ENCODE peak calls at places on chromosomes 5 and 9, in four cellular contexts. One of them, this sample, is unnamed.

GRCh38 chr5:170483701-170484458 is 19.9 kb upstream of the KCNIP1 start:
- DNase-seq in neural crest cell: no peak
- DNase-seq in upper lobe of left lung: no peak
- DNase-seq in astrocyte: peak
- DNase-seq in this sample: no peak

GRCh38 chr5:167814828-167815227 is 476.6 kb upstream of the WWC1 start:
- DNase-seq in astrocyte: peak
- DNase-seq in upper lobe of left lung: no peak
- DNase-seq in neural crest cell: no peak
- DNase-seq in this sample: no peak

GRCh38 chr9:13140843-13141592 is 138.5 kb downstream of the MPDZ start:
- DNase-seq in upper lobe of left lung: no peak
- DNase-seq in neural crest cell: no peak
- DNase-seq in astrocyte: peak
- DNase-seq in this sample: no peak

GRCh38 chr5:168123853-168124528 is 167.5 kb upstream of the WWC1 start:
- DNase-seq in neural crest cell: no peak
- DNase-seq in astrocyte: peak
- DNase-seq in upper lobe of left lung: no peak
- DNase-seq in this sample: no peak

GRCh38 chr9:112371060-112371459 is 8.8 kb upstream of the HSDL2 start:
- DNase-seq in neural crest cell: no peak
- DNase-seq in astrocyte: no peak
- DNase-seq in upper lobe of left lung: no peak
- DNase-seq in this sample: no peak

GRCh38 chr9:35603506-35603985 is 1.5 kb upstream of the TESK1 start:
- DNase-seq in neural crest cell: no peak
- DNase-seq in astrocyte: no peak
- DNase-seq in upper lobe of left lung: no peak
- DNase-seq in this sample: no peak

GRCh38 chr5:956178-956761 is 52.3 kb upstream of the NKD2 start:
- DNase-seq in upper lobe of left lung: peak
- DNase-seq in neural crest cell: no peak
- DNase-seq in astrocyte: no peak
- DNase-seq in this sample: no peak

GRCh38 chr5:113376640-113377039 is 58.1 kb downstream of the TSSK1B start:
- DNase-seq in neural crest cell: no peak
- DNase-seq in astrocyte: no peak
- DNase-seq in upper lobe of left lung: no peak
- DNase-seq in this sample: no peak

GRCh38 chr9:123324767-123325183 is 31.2 kb upstream of the CRB2 start:
- DNase-seq in neural crest cell: no peak
- DNase-seq in astrocyte: no peak
- DNase-seq in upper lobe of left lung: no peak
- DNase-seq in this sample: no peak

GRCh38 chr5:105752801-105753200 is 1917.9 kb downstream of the EFNA5 start:
- DNase-seq in astrocyte: peak
- DNase-seq in upper lobe of left lung: no peak
- DNase-seq in neural crest cell: no peak
- DNase-seq in this sample: no peak

GRCh38 chr9:88258012-88258411 is 119.7 kb upstream of the SPATA31C2 start:
- DNase-seq in astrocyte: peak
- DNase-seq in neural crest cell: no peak
- DNase-seq in upper lobe of left lung: no peak
- DNase-seq in this sample: no peak

GRCh38 chr5:67617051-67617450 is 420.5 kb upstream of the CD180 start:
- DNase-seq in astrocyte: no peak
- DNase-seq in upper lobe of left lung: no peak
- DNase-seq in neural crest cell: no peak
- DNase-seq in this sample: no peak

GRCh38 chr9:138020120-138020794 is 142.7 kb downstream of the CACNA1B start:
- DNase-seq in astrocyte: no peak
- DNase-seq in upper lobe of left lung: peak
- DNase-seq in neural crest cell: no peak
- DNase-seq in this sample: no peak

GRCh38 chr5:51201708-51202107 is 181.5 kb upstream of the ISL1 start:
- DNase-seq in astrocyte: no peak
- DNase-seq in upper lobe of left lung: no peak
- DNase-seq in neural crest cell: no peak
- DNase-seq in this sample: no peak

GRCh38 chr5:145855842-145856267 is 17.0 kb downstream of the GRXCR2 start:
- DNase-seq in neural crest cell: no peak
- DNase-seq in astrocyte: no peak
- DNase-seq in upper lobe of left lung: no peak
- DNase-seq in this sample: no peak

GRCh38 chr5:35031276-35031675 is 16.5 kb downstream of the AGXT2 start:
- DNase-seq in neural crest cell: no peak
- DNase-seq in astrocyte: peak
- DNase-seq in upper lobe of left lung: no peak
- DNase-seq in this sample: no peak

GRCh38 chr5:76545184-76545583 is 78.0 kb downstream of the F2RL2 start:
- DNase-seq in upper lobe of left lung: no peak
- DNase-seq in astrocyte: no peak
- DNase-seq in neural crest cell: no peak
- DNase-seq in this sample: no peak

GRCh38 chr5:76542236-76542635 is 81.0 kb downstream of the F2RL2 start:
- DNase-seq in neural crest cell: no peak
- DNase-seq in astrocyte: no peak
- DNase-seq in upper lobe of left lung: no peak
- DNase-seq in this sample: no peak

GRCh38 chr5:76542887-76543690 is 80.1 kb downstream of the F2RL2 start:
- DNase-seq in upper lobe of left lung: no peak
- DNase-seq in astrocyte: no peak
- DNase-seq in neural crest cell: no peak
- DNase-seq in this sample: no peak

GRCh38 chr5:76546497-76547102 is 76.6 kb downstream of the F2RL2 start:
- DNase-seq in neural crest cell: no peak
- DNase-seq in upper lobe of left lung: no peak
- DNase-seq in astrocyte: no peak
- DNase-seq in this sample: no peak

GRCh38 chr5:76544268-76544926 is 78.8 kb downstream of the F2RL2 start:
- DNase-seq in upper lobe of left lung: no peak
- DNase-seq in astrocyte: peak
- DNase-seq in neural crest cell: peak
- DNase-seq in this sample: no peak
- TF ChIP-seq CTCF in upper lobe of left lung: peak
- TF ChIP-seq CTCF in astrocyte: peak
- TF ChIP-seq CTCF in neural crest cell: peak
- TF ChIP-seq CTCF in this sample: peak

DNA sequence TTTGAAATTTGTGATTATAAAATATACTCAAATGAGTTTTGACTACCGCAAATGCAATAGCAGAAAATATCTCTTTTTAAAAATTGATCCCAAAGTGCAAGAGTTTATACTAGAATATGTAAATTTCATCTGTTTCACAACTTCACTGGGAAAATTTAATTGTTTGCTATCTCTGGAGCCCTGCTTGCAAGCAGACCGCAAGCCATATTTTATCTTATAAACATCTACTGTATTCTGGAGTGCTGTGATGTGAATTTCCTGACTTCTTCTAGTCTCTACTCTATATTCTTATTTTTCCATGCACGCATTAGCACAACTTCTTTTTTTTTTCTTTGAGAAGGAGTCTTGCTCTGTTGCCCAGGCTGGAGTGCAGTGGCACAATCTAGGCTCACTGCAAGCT is 98.7 kb downstream of the DROSHA start:
- DNase-seq in astrocyte: no peak
- DNase-seq in neural crest cell: no peak
- DNase-seq in upper lobe of left lung: no peak
- DNase-seq in this sample: no peak
- TF ChIP-seq CTCF in astrocyte: no peak
- TF ChIP-seq CTCF in neural crest cell: no peak
- TF ChIP-seq CTCF in upper lobe of left lung: no peak
- TF ChIP-seq CTCF in this sample: no peak

DNA sequence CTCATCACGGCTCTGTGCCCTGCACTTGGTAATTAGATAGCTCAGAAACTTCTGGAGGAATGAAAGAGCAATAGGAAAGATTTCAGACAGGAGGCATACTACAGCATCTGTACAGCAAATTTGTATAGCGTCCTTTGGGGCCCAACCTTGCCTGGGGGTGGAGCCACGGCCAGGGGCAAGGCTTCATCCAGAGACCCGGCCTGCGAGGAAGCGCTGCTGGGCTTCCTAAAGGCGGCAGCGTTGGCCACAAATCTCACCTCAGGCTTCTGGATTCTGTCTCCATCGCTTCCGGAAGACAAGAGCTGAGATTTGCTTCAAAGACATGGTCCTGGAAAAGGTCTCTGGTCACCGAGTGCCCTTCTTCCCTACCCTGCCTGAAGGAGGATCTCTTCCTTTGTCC is 12.2 kb upstream of the SPATA31D1 start:
- DNase-seq in neural crest cell: no peak
- DNase-seq in astrocyte: no peak
- DNase-seq in upper lobe of left lung: no peak
- DNase-seq in this sample: no peak
- TF ChIP-seq CTCF in neural crest cell: no peak
- TF ChIP-seq CTCF in astrocyte: no peak
- TF ChIP-seq CTCF in upper lobe of left lung: no peak
- TF ChIP-seq CTCF in this sample: no peak

GRCh38 chr5:10627185-10628115 is 63.6 kb downstream of the ANKRD33B start:
- DNase-seq in neural crest cell: peak
- DNase-seq in upper lobe of left lung: peak
- DNase-seq in astrocyte: peak
- DNase-seq in this sample: peak
- TF ChIP-seq CTCF in neural crest cell: peak
- TF ChIP-seq CTCF in upper lobe of left lung: peak
- TF ChIP-seq CTCF in astrocyte: peak
- TF ChIP-seq CTCF in this sample: peak

GRCh38 chr9:38133595-38133994 is 64.6 kb upstream of the SHB start:
- DNase-seq in astrocyte: no peak
- DNase-seq in upper lobe of left lung: no peak
- DNase-seq in neural crest cell: no peak
- DNase-seq in this sample: no peak
- TF ChIP-seq CTCF in astrocyte: no peak
- TF ChIP-seq CTCF in upper lobe of left lung: no peak
- TF ChIP-seq CTCF in neural crest cell: peak
- TF ChIP-seq CTCF in this sample: no peak

DNA sequence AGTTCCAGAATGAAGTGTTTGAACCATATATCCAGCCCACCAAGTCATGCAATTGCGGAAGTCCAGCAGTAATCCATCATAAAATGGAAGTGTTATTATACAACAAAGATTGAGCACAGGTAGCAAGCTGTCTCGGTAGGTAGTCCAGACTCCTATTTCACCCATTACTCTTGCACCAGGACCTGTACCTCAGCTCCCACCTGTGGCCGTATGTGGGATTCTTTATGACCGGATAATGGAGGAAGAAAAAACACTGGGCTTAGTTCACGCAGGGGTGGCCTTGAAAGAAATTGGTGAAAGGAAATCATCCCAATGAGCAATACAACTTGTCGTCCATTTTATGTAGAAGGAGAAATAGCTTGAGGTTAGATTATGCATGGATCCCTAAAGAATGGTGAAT is 216.3 kb downstream of the ESM1 start:
- DNase-seq in neural crest cell: no peak
- DNase-seq in astrocyte: no peak
- DNase-seq in upper lobe of left lung: no peak
- DNase-seq in this sample: no peak
- TF ChIP-seq CTCF in neural crest cell: no peak
- TF ChIP-seq CTCF in astrocyte: no peak
- TF ChIP-seq CTCF in upper lobe of left lung: peak
- TF ChIP-seq CTCF in this sample: no peak

This sample was measured in mesothelial cell of epicardium.